ENCODE peak calls at places on chromosomes 7 and 10, in ten cellular contexts. One of them, this sample, is unnamed.

GRCh38 chr10:30629653-30630052 is at the start of gene LYZL2:
- DNase-seq in prostate gland: no peak
- DNase-seq in IMR-90: no peak
- DNase-seq in uterus: no peak
- DNase-seq in body of pancreas: no peak
- DNase-seq in A549: no peak
- DNase-seq in GM12878: no peak
- DNase-seq in heart left ventricle: no peak
- DNase-seq in HCT116: no peak
- DNase-seq in ovary: no peak
- DNase-seq in this sample: no peak

GRCh38 chr7:24718977-24719491 is 38.2 kb downstream of the GSDME start:
- DNase-seq in prostate gland: no peak
- DNase-seq in IMR-90: no peak
- DNase-seq in uterus: no peak
- DNase-seq in body of pancreas: no peak
- DNase-seq in A549: no peak
- DNase-seq in GM12878: peak; percentile 80
- DNase-seq in heart left ventricle: no peak
- DNase-seq in HCT116: no peak
- DNase-seq in ovary: no peak
- DNase-seq in this sample: no peak

GRCh38 chr7:144384555-144385245 is 18.8 kb downstream of the NOBOX start:
- DNase-seq in prostate gland: no peak
- DNase-seq in IMR-90: no peak
- DNase-seq in uterus: no peak
- DNase-seq in body of pancreas: no peak
- DNase-seq in A549: peak; percentile 45
- DNase-seq in GM12878: no peak
- DNase-seq in heart left ventricle: no peak
- DNase-seq in HCT116: peak; percentile 48
- DNase-seq in ovary: no peak
- DNase-seq in this sample: peak; percentile 51

GRCh38 chr10:90787906-90788491 is 69.8 kb downstream of the HTR7 start:
- DNase-seq in prostate gland: no peak
- DNase-seq in IMR-90: peak; percentile 30
- DNase-seq in uterus: no peak
- DNase-seq in body of pancreas: peak; percentile 38
- DNase-seq in A549: peak; percentile 42
- DNase-seq in GM12878: no peak
- DNase-seq in heart left ventricle: no peak
- DNase-seq in HCT116: peak; percentile 27
- DNase-seq in ovary: no peak
- DNase-seq in this sample: peak; percentile 12

GRCh38 chr10:14063531-14064317 is 267.0 kb downstream of the FRMD4A start:
- DNase-seq in prostate gland: no peak
- DNase-seq in IMR-90: peak; percentile 87
- DNase-seq in uterus: no peak
- DNase-seq in body of pancreas: peak; percentile 26
- DNase-seq in A549: no peak
- DNase-seq in GM12878: no peak
- DNase-seq in heart left ventricle: no peak
- DNase-seq in HCT116: no peak
- DNase-seq in ovary: no peak
- DNase-seq in this sample: peak; percentile 72

GRCh38 chr7:86733783-86734182 is 90.1 kb downstream of the GRM3 start:
- DNase-seq in prostate gland: no peak
- DNase-seq in IMR-90: peak; percentile 0
- DNase-seq in uterus: no peak
- DNase-seq in body of pancreas: peak; percentile 7
- DNase-seq in A549: peak; percentile 66
- DNase-seq in GM12878: no peak
- DNase-seq in heart left ventricle: no peak
- DNase-seq in HCT116: no peak
- DNase-seq in ovary: no peak
- DNase-seq in this sample: no peak

GRCh38 chr10:76318171-76318570 is 886.7 kb downstream of the LRMDA start:
- DNase-seq in prostate gland: no peak
- DNase-seq in IMR-90: no peak
- DNase-seq in uterus: no peak
- DNase-seq in body of pancreas: no peak
- DNase-seq in A549: no peak
- DNase-seq in GM12878: no peak
- DNase-seq in heart left ventricle: no peak
- DNase-seq in HCT116: no peak
- DNase-seq in ovary: no peak
- DNase-seq in this sample: no peak

GRCh38 chr7:102061981-102062390 is 224.7 kb upstream of the SH2B2 start:
- DNase-seq in prostate gland: no peak
- DNase-seq in IMR-90: peak; percentile 46
- DNase-seq in uterus: no peak
- DNase-seq in body of pancreas: no peak
- DNase-seq in A549: peak; percentile 38
- DNase-seq in GM12878: peak; percentile 82
- DNase-seq in heart left ventricle: no peak
- DNase-seq in HCT116: no peak
- DNase-seq in ovary: peak; percentile 20
- DNase-seq in this sample: peak; percentile 60

GRCh38 chr7:101739757-101740398 is 77.5 kb upstream of the CUX1 start:
- DNase-seq in prostate gland: no peak
- DNase-seq in IMR-90: no peak
- DNase-seq in uterus: no peak
- DNase-seq in body of pancreas: peak; percentile 13
- DNase-seq in A549: no peak
- DNase-seq in GM12878: no peak
- DNase-seq in heart left ventricle: no peak
- DNase-seq in HCT116: no peak
- DNase-seq in ovary: no peak
- DNase-seq in this sample: peak; percentile 60

GRCh38 chr10:14185501-14186045 is 145.2 kb downstream of the FRMD4A start:
- DNase-seq in prostate gland: no peak
- DNase-seq in IMR-90: peak; percentile 90
- DNase-seq in uterus: no peak
- DNase-seq in body of pancreas: no peak
- DNase-seq in A549: peak; percentile 33
- DNase-seq in GM12878: peak; percentile 86
- DNase-seq in heart left ventricle: no peak
- DNase-seq in HCT116: peak; percentile 40
- DNase-seq in ovary: no peak
- DNase-seq in this sample: no peak

GRCh38 chr7:73715648-73716317 is 3.7 kb downstream of the STX1A start:
- DNase-seq in prostate gland: no peak
- DNase-seq in IMR-90: peak; percentile 98
- DNase-seq in uterus: no peak
- DNase-seq in body of pancreas: peak; percentile 58
- DNase-seq in A549: peak; percentile 98
- DNase-seq in GM12878: no peak
- DNase-seq in heart left ventricle: no peak
- DNase-seq in HCT116: peak; percentile 93
- DNase-seq in ovary: no peak
- DNase-seq in this sample: no peak

GRCh38 chr10:69383485-69384089 is 33.1 kb downstream of the TACR2 start:
- DNase-seq in prostate gland: no peak
- DNase-seq in IMR-90: peak; percentile 84
- DNase-seq in uterus: no peak
- DNase-seq in body of pancreas: no peak
- DNase-seq in A549: peak; percentile 35
- DNase-seq in GM12878: no peak
- DNase-seq in heart left ventricle: peak; percentile 43
- DNase-seq in HCT116: no peak
- DNase-seq in ovary: no peak
- DNase-seq in this sample: no peak

GRCh38 chr7:85426487-85426960 is 239.7 kb upstream of the SEMA3D start:
- DNase-seq in prostate gland: no peak
- DNase-seq in IMR-90: peak; percentile 29
- DNase-seq in uterus: no peak
- DNase-seq in body of pancreas: no peak
- DNase-seq in A549: peak; percentile 1
- DNase-seq in GM12878: no peak
- DNase-seq in heart left ventricle: no peak
- DNase-seq in HCT116: no peak
- DNase-seq in ovary: no peak
- DNase-seq in this sample: peak; percentile 69

GRCh38 chr7:114644455-114644854 is 229.8 kb downstream of the FOXP2 start:
- DNase-seq in prostate gland: no peak
- DNase-seq in IMR-90: no peak
- DNase-seq in uterus: no peak
- DNase-seq in body of pancreas: no peak
- DNase-seq in A549: no peak
- DNase-seq in GM12878: no peak
- DNase-seq in heart left ventricle: no peak
- DNase-seq in HCT116: no peak
- DNase-seq in ovary: no peak
- DNase-seq in this sample: no peak

GRCh38 chr7:48664241-48664640 is 260.1 kb upstream of the CDC14C start:
- DNase-seq in prostate gland: no peak
- DNase-seq in IMR-90: no peak
- DNase-seq in uterus: no peak
- DNase-seq in body of pancreas: no peak
- DNase-seq in A549: no peak
- DNase-seq in GM12878: no peak
- DNase-seq in heart left ventricle: no peak
- DNase-seq in HCT116: no peak
- DNase-seq in ovary: no peak
- DNase-seq in this sample: no peak

GRCh38 chr10:69475433-69475830 is 24.2 kb downstream of the TSPAN15 start:
- DNase-seq in prostate gland: no peak
- DNase-seq in IMR-90: no peak
- DNase-seq in uterus: no peak
- DNase-seq in body of pancreas: no peak
- DNase-seq in A549: no peak
- DNase-seq in GM12878: no peak
- DNase-seq in heart left ventricle: no peak
- DNase-seq in HCT116: no peak
- DNase-seq in ovary: no peak
- DNase-seq in this sample: no peak

GRCh38 chr10:19767876-19768275 is 48.4 kb upstream of the PLXDC2 start:
- DNase-seq in prostate gland: no peak
- DNase-seq in IMR-90: no peak
- DNase-seq in uterus: no peak
- DNase-seq in body of pancreas: no peak
- DNase-seq in A549: no peak
- DNase-seq in GM12878: no peak
- DNase-seq in heart left ventricle: no peak
- DNase-seq in HCT116: no peak
- DNase-seq in ovary: no peak
- DNase-seq in this sample: no peak

GRCh38 chr10:53534428-53534827 is 761.8 kb upstream of the MBL2 start:
- DNase-seq in prostate gland: no peak
- DNase-seq in IMR-90: no peak
- DNase-seq in uterus: no peak
- DNase-seq in body of pancreas: no peak
- DNase-seq in A549: no peak
- DNase-seq in GM12878: no peak
- DNase-seq in heart left ventricle: no peak
- DNase-seq in HCT116: no peak
- DNase-seq in ovary: no peak
- DNase-seq in this sample: no peak

GRCh38 chr7:94654764-94655561 is 970 bp downstream of the SGCE start:
- DNase-seq in prostate gland: no peak
- DNase-seq in IMR-90: peak; percentile 48
- DNase-seq in uterus: peak; percentile 29
- DNase-seq in body of pancreas: peak; percentile 25
- DNase-seq in A549: peak; percentile 42
- DNase-seq in GM12878: no peak
- DNase-seq in heart left ventricle: no peak
- DNase-seq in HCT116: no peak
- DNase-seq in ovary: peak; percentile 73
- DNase-seq in this sample: peak; percentile 25

GRCh38 chr7:134943785-134944400 is 42.4 kb upstream of the AGBL3 start:
- DNase-seq in prostate gland: no peak
- DNase-seq in IMR-90: peak; percentile 33
- DNase-seq in uterus: no peak
- DNase-seq in body of pancreas: no peak
- DNase-seq in A549: peak; percentile 63
- DNase-seq in GM12878: no peak
- DNase-seq in heart left ventricle: no peak
- DNase-seq in HCT116: peak; percentile 19
- DNase-seq in ovary: no peak
- DNase-seq in this sample: no peak
- TF ChIP-seq CTCF in prostate gland: peak; percentile 32
- TF ChIP-seq CTCF in IMR-90: no peak
- TF ChIP-seq CTCF in uterus: no peak
- TF ChIP-seq CTCF in body of pancreas: peak; percentile 41
- TF ChIP-seq CTCF in A549: peak; percentile 76
- TF ChIP-seq CTCF in GM12878: peak; percentile 49
- TF ChIP-seq CTCF in heart left ventricle: peak; percentile 43
- TF ChIP-seq CTCF in HCT116: peak; percentile 62
- TF ChIP-seq CTCF in ovary: no peak
- TF ChIP-seq CTCF in this sample: no peak

GRCh38 chr10:94545277-94546057 is at the start of gene HELLS:
- DNase-seq in prostate gland: peak; percentile 73
- DNase-seq in IMR-90: peak; percentile 82
- DNase-seq in uterus: peak; percentile 80
- DNase-seq in body of pancreas: peak; percentile 88
- DNase-seq in A549: peak; percentile 90
- DNase-seq in GM12878: peak; percentile 66
- DNase-seq in heart left ventricle: peak; percentile 78
- DNase-seq in HCT116: peak; percentile 78
- DNase-seq in ovary: peak; percentile 85
- DNase-seq in this sample: peak; percentile 86
- TF ChIP-seq POLR2A in prostate gland: peak; percentile 15
- TF ChIP-seq POLR2A in IMR-90: peak; percentile 75
- TF ChIP-seq POLR2A in uterus: no peak
- TF ChIP-seq POLR2A in body of pancreas: peak; percentile 38
- TF ChIP-seq POLR2A in A549: peak; percentile 48
- TF ChIP-seq POLR2A in GM12878: peak; percentile 87
- TF ChIP-seq POLR2A in heart left ventricle: no peak
- TF ChIP-seq POLR2A in HCT116: peak; percentile 80
- TF ChIP-seq POLR2A in ovary: no peak
- TF ChIP-seq POLR2A in this sample: peak; percentile 31

DNA sequence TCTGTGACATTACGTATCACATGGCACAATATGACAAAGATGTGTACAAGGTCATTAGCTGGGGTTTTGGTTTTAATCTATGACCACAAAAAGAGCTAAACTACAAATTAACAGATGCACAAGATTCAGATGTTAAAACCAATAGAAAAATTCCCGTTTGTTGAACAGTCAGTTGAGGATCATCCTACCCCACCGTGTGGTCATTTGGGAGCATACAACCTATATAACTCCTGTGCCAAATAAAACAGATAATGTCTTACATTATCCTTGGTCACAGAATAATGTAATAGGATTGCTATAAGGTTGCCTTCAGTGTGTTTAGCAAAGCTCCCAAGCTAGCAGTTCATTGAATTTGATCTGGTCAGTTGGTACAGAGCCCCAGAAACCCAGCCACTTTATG is 28.2 kb downstream of the ASNS start:
- DNase-seq in prostate gland: no peak
- DNase-seq in IMR-90: peak; percentile 4
- DNase-seq in uterus: no peak
- DNase-seq in body of pancreas: no peak
- DNase-seq in A549: peak; percentile 18
- DNase-seq in GM12878: no peak
- DNase-seq in heart left ventricle: no peak
- DNase-seq in HCT116: peak; percentile 16
- DNase-seq in ovary: no peak
- DNase-seq in this sample: no peak
- TF ChIP-seq CTCF in prostate gland: no peak
- TF ChIP-seq CTCF in IMR-90: no peak
- TF ChIP-seq CTCF in uterus: no peak
- TF ChIP-seq CTCF in body of pancreas: no peak
- TF ChIP-seq CTCF in A549: no peak
- TF ChIP-seq CTCF in GM12878: no peak
- TF ChIP-seq CTCF in heart left ventricle: no peak
- TF ChIP-seq CTCF in HCT116: peak; percentile 47
- TF ChIP-seq CTCF in ovary: no peak
- TF ChIP-seq CTCF in this sample: no peak

GRCh38 chr10:72334832-72335393 is 19.8 kb downstream of the DNAJB12 start:
- DNase-seq in prostate gland: peak; percentile 68
- DNase-seq in IMR-90: peak; percentile 79
- DNase-seq in uterus: peak; percentile 92
- DNase-seq in body of pancreas: peak; percentile 96
- DNase-seq in A549: no peak
- DNase-seq in GM12878: peak; percentile 95
- DNase-seq in heart left ventricle: peak; percentile 83
- DNase-seq in HCT116: no peak
- DNase-seq in ovary: peak; percentile 98
- DNase-seq in this sample: peak; percentile 61
- TF ChIP-seq POLR2A in prostate gland: no peak
- TF ChIP-seq POLR2A in IMR-90: no peak
- TF ChIP-seq POLR2A in uterus: peak; percentile 10
- TF ChIP-seq POLR2A in body of pancreas: peak; percentile 55
- TF ChIP-seq POLR2A in A549: no peak
- TF ChIP-seq POLR2A in GM12878: peak; percentile 69
- TF ChIP-seq POLR2A in heart left ventricle: no peak
- TF ChIP-seq POLR2A in HCT116: no peak
- TF ChIP-seq POLR2A in ovary: peak; percentile 36
- TF ChIP-seq POLR2A in this sample: no peak

This sample was measured in thyroid gland.